ENCODE peak calls at places on chromosomes 7 and 10, in seven cellular contexts. R, Q, I, Y, B, J and T are unnamed samples.

GRCh38 chr10:14010083-14010551 is 320.6 kb downstream of the FRMD4A start:
- DNase-seq in R (no peak), Q (no peak), I (no peak), Y (peak), B (no peak), J (no peak), T (no peak)

GRCh38 chr7:7264306-7265040 is 82.1 kb downstream of the C1GALT1 start:
- DNase-seq in R (no peak), Q (no peak), I (no peak), Y (no peak), B (no peak), J (no peak), T (no peak)

GRCh38 chr10:19411119-19411518 is 362.5 kb downstream of the MALRD1 start:
- DNase-seq in R (no peak), Q (no peak), I (no peak), Y (no peak), B (no peak), J (no peak), T (no peak)

GRCh38 chr7:22154130-22154529 is 202.8 kb downstream of the RAPGEF5 start:
- DNase-seq in R (no peak), Q (no peak), I (no peak), Y (peak), B (no peak), J (no peak), T (no peak)

GRCh38 chr10:51462076-51462779 is 237.2 kb downstream of the CSTF2T start:
- DNase-seq in R (no peak), Q (no peak), I (no peak), Y (peak), B (no peak), J (no peak), T (no peak)

GRCh38 chr7:28037220-28038010 is 143.2 kb downstream of the JAZF1 start:
- DNase-seq in R (no peak), Q (peak), I (no peak), Y (peak), B (peak), J (peak), T (no peak)

GRCh38 chr10:125148021-125148439 is 12.3 kb downstream of the CTBP2 start:
- DNase-seq in R (no peak), Q (no peak), I (no peak), Y (no peak), B (no peak), J (no peak), T (no peak)

GRCh38 chr10:88270061-88270808 is 312.9 kb downstream of the RNLS start:
- DNase-seq in R (no peak), Q (no peak), I (no peak), Y (no peak), B (no peak), J (no peak), T (no peak)

GRCh38 chr7:112958775-112959174 is 127.9 kb downstream of the GPR85 start:
- DNase-seq in R (no peak), Q (no peak), I (no peak), Y (no peak), B (no peak), J (no peak), T (no peak)

GRCh38 chr7:35716038-35716803 is 21.3 kb upstream of the HERPUD2 start:
- DNase-seq in R (no peak), Q (no peak), I (no peak), Y (peak), B (no peak), J (no peak), T (no peak)

GRCh38 chr7:155520114-155520513 is 26.2 kb downstream of the CNPY1 start:
- DNase-seq in R (no peak), Q (no peak), I (no peak), Y (no peak), B (no peak), J (no peak), T (no peak)

GRCh38 chr7:2120251-2120660 is 112.5 kb downstream of the MAD1L1 start:
- DNase-seq in R (no peak), Q (no peak), I (no peak), Y (no peak), B (no peak), J (no peak), T (peak)

GRCh38 chr10:25493122-25493893 is 318.5 kb downstream of the GPR158 start:
- DNase-seq in R (no peak), Q (peak), I (peak), Y (peak), B (peak), J (no peak), T (no peak)

GRCh38 chr10:131991726-131992125 is 10.0 kb upstream of the BNIP3 start:
- DNase-seq in R (no peak), Q (no peak), I (no peak), Y (no peak), B (no peak), J (no peak), T (no peak)

GRCh38 chr10:119395287-119396007 is 147.1 kb downstream of the RGS10 start:
- DNase-seq in R (no peak), Q (no peak), I (no peak), Y (peak), B (no peak), J (no peak), T (peak)

GRCh38 chr7:137454169-137455166 is 110.9 kb upstream of the PTN start:
- DNase-seq in R (peak), Q (peak), I (no peak), Y (peak), B (no peak), J (peak), T (no peak)

GRCh38 chr7:122726881-122727280 is 24.2 kb upstream of the RNF148 start:
- DNase-seq in R (no peak), Q (no peak), I (no peak), Y (no peak), B (no peak), J (no peak), T (no peak)

GRCh38 chr7:98014830-98015229 is 24.8 kb upstream of the OCM2 start:
- DNase-seq in R (no peak), Q (no peak), I (no peak), Y (no peak), B (no peak), J (no peak), T (no peak)

GRCh38 chr10:70137927-70138883 is 5.6 kb upstream of the AIFM2 start:
- DNase-seq in R (peak), Q (no peak), I (no peak), Y (no peak), B (no peak), J (no peak), T (peak)

GRCh38 chr10:71222541-71223364 is 10.4 kb downstream of the UNC5B start:
- DNase-seq in R (no peak), Q (no peak), I (no peak), Y (no peak), B (no peak), J (no peak), T (peak)

GRCh38 chr7:20305726-20306125 is 25.0 kb upstream of the ITGB8 start:
- DNase-seq in R (no peak), Q (no peak), I (no peak), Y (no peak), B (no peak), J (no peak), T (no peak)

GRCh38 chr7:135678612-135679575 is 16.6 kb downstream of the STMP1 start:
- DNase-seq in R (no peak), Q (no peak), I (no peak), Y (peak), B (no peak), J (no peak), T (no peak)

GRCh38 chr10:33422779-33423520 is 88.5 kb upstream of the NRP1 start:
- DNase-seq in R (no peak), Q (no peak), I (no peak), Y (no peak), B (no peak), J (no peak), T (no peak)
- TF ChIP-seq POLR2AphosphoS5 in R (no peak), Q (no peak), I (no peak), Y (no peak), B (no peak), J (no peak), T (no peak)

GRCh38 chr7:105530546-105530945 is 1.5 kb upstream of the RINT1 start:
- DNase-seq in R (no peak), Q (no peak), I (no peak), Y (no peak), B (no peak), J (no peak), T (peak)

GRCh38 chr7:105532709-105533460 is 884 bp downstream of the RINT1 start:
- DNase-seq in R (no peak), Q (no peak), I (no peak), Y (no peak), B (no peak), J (no peak), T (no peak)

GRCh38 chr7:105530126-105530525 is 1.9 kb upstream of the RINT1 start:
- DNase-seq in R (no peak), Q (no peak), I (no peak), Y (no peak), B (no peak), J (no peak), T (no peak)

DNA sequence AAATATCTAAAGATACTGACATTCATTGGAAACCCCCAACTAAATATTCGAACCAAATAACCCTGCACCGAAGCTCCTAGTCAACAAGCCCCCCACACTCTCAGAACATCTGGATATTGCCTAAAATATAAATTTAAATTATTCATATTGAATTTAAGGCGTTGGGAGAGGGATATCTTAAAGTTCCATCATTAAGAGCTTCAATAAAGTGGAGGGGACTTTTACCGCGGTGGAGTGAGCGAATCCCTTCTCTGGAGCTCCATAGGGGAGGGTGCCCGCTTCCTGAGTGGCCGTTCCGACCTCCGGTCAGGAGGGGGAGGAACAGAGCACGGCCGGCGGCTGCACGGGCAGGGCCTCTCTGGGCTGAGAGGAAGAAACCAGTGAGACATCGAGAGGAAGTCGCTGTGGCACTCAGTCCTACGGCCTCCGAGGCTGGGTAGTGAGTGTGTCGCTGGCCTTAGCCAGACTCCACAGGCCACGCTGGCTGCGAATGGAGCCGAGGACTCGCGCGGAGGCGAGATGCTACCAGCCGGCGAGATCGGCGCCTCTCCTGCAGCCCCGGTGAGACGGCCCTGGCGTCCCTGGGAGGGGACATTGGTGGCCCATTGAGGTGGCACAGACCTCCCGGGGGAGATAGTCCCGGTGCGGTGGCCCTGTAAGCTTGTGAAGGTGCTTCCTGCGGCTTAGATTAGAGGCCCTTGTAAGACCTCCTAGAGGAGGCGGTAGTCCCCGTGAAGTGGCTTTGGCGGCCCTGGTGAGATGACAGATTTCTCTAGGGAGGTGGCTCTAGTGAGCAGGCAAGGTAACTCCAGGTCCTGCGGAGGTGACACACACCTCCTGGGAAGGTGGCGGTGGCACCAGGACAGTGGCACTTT is at the start of gene RINT1:
- DNase-seq in R (peak), Q (peak), I (peak), Y (peak), B (peak), J (peak), T (peak)
- TF ChIP-seq POLR2A in R (peak), Q (peak), I (peak), Y (peak), B (peak), J (peak), T (peak)

GRCh38 chr10:3149918-3150317 is 22.7 kb downstream of the PITRM1 start:
- DNase-seq in R (no peak), Q (no peak), I (no peak), Y (no peak), B (no peak), J (no peak), T (no peak)
- H3K27ac ChIP-seq in R (no peak), Q (no peak), I (no peak), Y (no peak), B (no peak), J (no peak), T (no peak)

GRCh38 chr7:3866279-3866678 is 565.2 kb downstream of the SDK1 start:
- DNase-seq in R (no peak), Q (no peak), I (no peak), Y (no peak), B (no peak), J (peak), T (no peak)

GRCh38 chr7:3862774-3863173 is 561.7 kb downstream of the SDK1 start:
- DNase-seq in R (no peak), Q (no peak), I (no peak), Y (no peak), B (no peak), J (no peak), T (no peak)

GRCh38 chr7:3861941-3862340 is 560.9 kb downstream of the SDK1 start:
- DNase-seq in R (no peak), Q (no peak), I (no peak), Y (peak), B (no peak), J (no peak), T (no peak)

GRCh38 chr7:3867847-3868246 is 566.8 kb downstream of the SDK1 start:
- DNase-seq in R (peak), Q (no peak), I (no peak), Y (no peak), B (no peak), J (no peak), T (no peak)
- TF ChIP-seq POLR2AphosphoS5 in R (no peak), Q (no peak), I (no peak), Y (no peak), B (no peak), J (no peak), T (peak)

GRCh38 chr7:66739953-66740301 is 606 bp upstream of the RABGEF1 start:
- DNase-seq in R (no peak), Q (peak), I (no peak), Y (no peak), B (no peak), J (no peak), T (peak)

GRCh38 chr7:66741706-66742053 is 1.1 kb downstream of the RABGEF1 start:
- DNase-seq in R (peak), Q (no peak), I (no peak), Y (no peak), B (no peak), J (no peak), T (peak)

GRCh38 chr7:66737667-66738066 is 2.9 kb upstream of the RABGEF1 start:
- DNase-seq in R (no peak), Q (no peak), I (no peak), Y (no peak), B (no peak), J (no peak), T (no peak)

GRCh38 chr7:66739477-66739876 is 1.1 kb upstream of the RABGEF1 start:
- DNase-seq in R (no peak), Q (no peak), I (no peak), Y (no peak), B (no peak), J (no peak), T (no peak)

GRCh38 chr7:66740302-66740979 is at the start of gene RABGEF1:
- DNase-seq in R (peak), Q (peak), I (peak), Y (peak), B (peak), J (peak), T (peak)
- TF ChIP-seq POLR2A in R (peak), Q (peak), I (no peak), Y (peak), B (peak), J (peak), T (peak)

DNA sequence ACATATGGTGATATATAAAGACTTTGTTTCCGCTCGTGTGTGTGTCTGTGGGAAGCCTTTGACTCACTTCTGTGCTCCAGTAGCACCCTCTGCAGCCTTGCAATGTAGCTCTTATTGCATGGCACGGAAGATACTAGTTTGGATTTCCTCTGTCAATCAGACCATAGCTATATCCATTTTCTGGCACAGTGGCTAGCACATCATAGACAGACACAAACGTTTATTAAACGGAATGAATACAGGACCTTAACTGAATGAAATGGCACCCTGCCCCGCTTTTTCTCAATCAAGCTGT is 124.0 kb upstream of the PTPN20 start:
- DNase-seq in R (no peak), Q (peak), I (no peak), Y (peak), B (no peak), J (peak), T (no peak)
- H3K27ac ChIP-seq in R (peak), Q (peak), I (no peak), Y (no peak), B (peak), J (peak), T (no peak)